ENCODE peak calls at places on chromosomes 6 and 20, in eight cellular contexts. O is dorsolateral prefrontal cortex; D is CD8-positive, alpha-beta T cell; Q is mesothelial cell of epicardium; M is AG09319; F is GM12865; P is mucosa of descending colon; C is MM.1S. G is an unnamed sample.

GRCh38 chr6:36817176-36817817 is 21.9 kb downstream of the CPNE5 start:
- DNase-seq in Q (no peak), P (no peak), O (no peak), C (no peak), F (no peak), D (no peak), M (no peak), G (no peak)

GRCh38 chr20:52972190-52972937 is at the start of gene TSHZ2:
- DNase-seq in P (peak; percentile 16), Q (no peak), M (no peak), O (no peak), F (peak; percentile 2), D (peak; percentile 8), C (peak; percentile 11), G (no peak)

GRCh38 chr20:61780066-61780465 is 285.6 kb downstream of the TAF4 start:
- DNase-seq in P (no peak), M (no peak), O (no peak), F (no peak), C (no peak), D (no peak), Q (no peak), G (no peak)

GRCh38 chr20:15131176-15131575 is 793.8 kb upstream of the FLRT3 start:
- DNase-seq in F (no peak), O (no peak), Q (no peak), C (no peak), M (no peak), P (no peak), D (no peak), G (no peak)

GRCh38 chr6:108952776-108953486 is 104.7 kb downstream of the ARMC2 start:
- DNase-seq in P (no peak), F (no peak), M (no peak), O (no peak), Q (no peak), D (no peak), C (no peak), G (no peak)

GRCh38 chr6:158158748-158159147 is 9.3 kb downstream of the SERAC1 start:
- DNase-seq in C (no peak), O (no peak), M (no peak), F (no peak), D (no peak), P (no peak), Q (no peak), G (no peak)

GRCh38 chr6:54244430-54244829 is 63.8 kb upstream of the TINAG start:
- DNase-seq in P (no peak), Q (no peak), M (no peak), D (no peak), F (peak; percentile 9), O (no peak), C (peak; percentile 38), G (no peak)

GRCh38 chr6:163702736-163703135 is 288.2 kb downstream of the QKI start:
- DNase-seq in D (no peak), Q (no peak), C (no peak), M (no peak), F (no peak), P (no peak), O (no peak), G (no peak)

GRCh38 chr20:24991897-24992419 is 593 bp downstream of the APMAP start:
- DNase-seq in M (no peak), F (no peak), Q (no peak), P (no peak), D (peak; percentile 21), O (peak; percentile 47), C (no peak), G (no peak)

GRCh38 chr6:152054441-152054840 is 247.0 kb downstream of the ESR1 start:
- DNase-seq in M (no peak), O (no peak), P (no peak), F (peak; percentile 6), Q (no peak), D (no peak), C (no peak), G (no peak)

GRCh38 chr20:48178607-48179006 is 393.3 kb upstream of the SULF2 start:
- DNase-seq in M (no peak), P (no peak), D (no peak), Q (no peak), O (no peak), C (no peak), F (no peak), G (no peak)

GRCh38 chr6:105484238-105485161 is 81.6 kb upstream of the PREP start:
- DNase-seq in M (no peak), F (peak; percentile 65), C (peak; percentile 71), D (no peak), P (peak; percentile 9), O (no peak), Q (no peak), G (no peak)

GRCh38 chr20:12847862-12848261 is 160.9 kb upstream of the SPTLC3 start:
- DNase-seq in P (no peak), C (peak; percentile 27), F (no peak), Q (no peak), M (no peak), O (no peak), D (no peak), G (no peak)

GRCh38 chr20:23782366-23782983 is 31.7 kb upstream of the CST1 start:
- DNase-seq in F (peak; percentile 28), C (peak; percentile 59), M (no peak), Q (no peak), D (no peak), P (peak; percentile 22), O (no peak), G (no peak)

GRCh38 chr6:161418458-161418945 is 144.6 kb upstream of the AGPAT4 start:
- DNase-seq in O (no peak), D (no peak), P (peak; percentile 79), M (peak; percentile 71), F (peak; percentile 76), C (peak; percentile 49), Q (no peak), G (peak; percentile 66)

GRCh38 chr6:80094017-80094416 is 12.5 kb upstream of the BCKDHB start:
- DNase-seq in M (no peak), D (peak; percentile 12), Q (no peak), F (peak; percentile 13), O (no peak), P (peak; percentile 11), C (peak; percentile 36), G (peak; percentile 24)

GRCh38 chr20:8487715-8488114 is 355.6 kb downstream of the PLCB1 start:
- DNase-seq in M (no peak), C (no peak), D (no peak), P (no peak), F (no peak), Q (no peak), O (no peak), G (no peak)

GRCh38 chr6:166268431-166268830 is 39.8 kb downstream of the PRR18 start:
- DNase-seq in Q (no peak), C (no peak), D (no peak), P (no peak), M (no peak), O (no peak), F (no peak), G (no peak)

GRCh38 chr20:3434232-3434631 is 26.8 kb upstream of the DNAAF9 start:
- DNase-seq in O (no peak), P (no peak), Q (no peak), D (no peak), C (no peak), F (no peak), M (no peak), G (no peak)
- TF ChIP-seq CTCF in O (no peak), P (no peak), Q (no peak), D (no peak), C (no peak), F (no peak), M (no peak), G (no peak)

DNA sequence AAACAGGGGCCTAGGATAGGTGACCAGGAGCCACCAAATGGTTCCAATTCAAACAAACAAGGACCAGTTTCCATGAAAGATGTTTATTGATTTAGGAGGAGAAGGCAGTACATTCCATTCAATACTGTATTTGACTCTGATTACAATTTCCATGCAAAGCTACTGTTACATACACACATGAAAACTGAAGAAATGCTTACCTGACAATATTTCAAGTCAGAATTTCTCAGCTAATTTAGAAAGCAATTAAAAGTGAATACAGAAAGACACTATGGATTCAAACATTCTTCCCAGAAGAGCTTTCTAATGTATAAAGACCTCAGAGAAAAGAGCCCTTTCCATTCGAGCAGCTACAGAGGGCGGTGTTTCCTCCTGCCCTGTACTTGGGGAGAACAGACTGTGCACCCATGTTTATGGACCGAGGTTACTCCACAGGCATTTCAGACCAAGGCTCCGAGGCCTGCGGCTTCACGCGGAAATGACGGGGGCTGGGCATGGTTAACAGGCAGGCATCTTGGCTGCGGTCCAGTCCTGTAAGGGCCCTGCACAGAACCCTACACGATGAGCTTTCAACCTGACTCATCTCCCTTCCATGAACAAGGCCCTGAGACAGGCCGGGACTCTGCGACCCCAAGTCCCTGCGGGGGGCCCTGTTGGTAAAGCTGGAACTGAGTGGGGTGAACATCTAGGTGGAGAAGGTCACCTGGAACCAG is 25.7 kb upstream of the TCFL5 start:
- DNase-seq in D (peak; percentile 38), P (peak; percentile 75), C (no peak), O (no peak), Q (no peak), F (no peak), M (peak; percentile 32), G (no peak)
- TF ChIP-seq CTCF in D (no peak), P (no peak), C (no peak), O (no peak), Q (no peak), F (no peak), M (no peak), G (no peak)

GRCh38 chr20:36632487-36633284 is 13.3 kb downstream of the SLA2 start:
- DNase-seq in O (no peak), D (no peak), C (no peak), P (no peak), M (no peak), F (no peak), Q (no peak), G (no peak)
- TF ChIP-seq CTCF in O (no peak), D (no peak), C (no peak), P (no peak), M (no peak), F (no peak), Q (no peak), G (no peak)

GRCh38 chr6:527989-528673 is 128.8 kb downstream of the HUS1B start:
- DNase-seq in O (no peak), C (no peak), F (no peak), Q (no peak), M (no peak), P (no peak), D (no peak), G (no peak)

GRCh38 chr6:520820-521219 is 129.3 kb downstream of the IRF4 start:
- DNase-seq in C (no peak), P (no peak), M (no peak), D (no peak), O (no peak), Q (no peak), F (no peak), G (no peak)

GRCh38 chr6:530425-530824 is 126.5 kb downstream of the HUS1B start:
- DNase-seq in P (no peak), C (no peak), F (no peak), D (no peak), Q (no peak), O (no peak), M (no peak), G (no peak)

GRCh38 chr6:528989-529388 is 127.9 kb downstream of the HUS1B start:
- DNase-seq in C (no peak), M (no peak), Q (no peak), O (no peak), D (no peak), P (no peak), F (no peak), G (no peak)

DNA sequence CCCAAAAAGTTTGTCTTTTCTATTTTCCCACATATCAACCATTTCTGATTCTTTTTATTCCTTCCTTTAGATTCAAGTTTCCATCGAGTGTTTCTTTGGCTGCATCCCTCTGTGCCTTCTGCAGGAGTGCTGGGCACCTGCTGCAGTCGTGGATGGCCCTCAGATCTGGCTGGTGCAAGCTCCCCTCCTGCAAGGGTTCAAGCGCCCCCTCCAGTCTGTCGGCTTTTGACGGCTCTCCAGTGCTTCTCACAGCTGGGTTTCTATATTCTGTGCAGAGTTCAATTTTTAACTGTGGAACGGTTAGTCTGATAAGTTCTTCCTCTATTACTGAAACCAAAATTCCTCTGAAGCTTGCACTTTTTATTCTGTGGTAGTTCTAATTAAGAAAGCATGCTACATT is 132.1 kb downstream of the HUS1B start:
- DNase-seq in P (peak; percentile 20), F (peak; percentile 35), O (no peak), Q (no peak), C (no peak), D (peak; percentile 27), M (no peak), G (no peak)
- TF ChIP-seq CTCF in P (no peak), F (peak; percentile 19), O (peak; percentile 37), Q (no peak), C (no peak), D (no peak), M (no peak), G (peak; percentile 21)

G was measured in GM13976.